ENCODE peak calls at places on chromosome 18, in six cellular contexts. One of them, this sample, is unnamed.

GRCh38 chr18:13511961-13512572 is 214.3 kb downstream of the FAM210A start:
- DNase-seq in A549: no peak
- DNase-seq in H1: no peak
- DNase-seq in K562: no peak
- DNase-seq in GM12878: no peak
- DNase-seq in HepG2: no peak
- DNase-seq in this sample: no peak

GRCh38 chr18:9648431-9649163 is 34.2 kb upstream of the PPP4R1 start:
- DNase-seq in A549: no peak
- DNase-seq in H1: no peak
- DNase-seq in K562: no peak
- DNase-seq in GM12878: peak; percentile 47
- DNase-seq in HepG2: no peak
- DNase-seq in this sample: no peak

GRCh38 chr18:32122039-32122438 is 30.4 kb downstream of the RNF138 start:
- DNase-seq in A549: no peak
- DNase-seq in H1: no peak
- DNase-seq in K562: no peak
- DNase-seq in GM12878: no peak
- DNase-seq in HepG2: peak; percentile 9
- DNase-seq in this sample: no peak

GRCh38 chr18:38330573-38330972 is 765.0 kb upstream of the CELF4 start:
- DNase-seq in A549: no peak
- DNase-seq in H1: no peak
- DNase-seq in K562: no peak
- DNase-seq in GM12878: no peak
- DNase-seq in HepG2: no peak
- DNase-seq in this sample: no peak

GRCh38 chr18:79801217-79801616 is 3.5 kb downstream of the KCNG2 start:
- DNase-seq in A549: no peak
- DNase-seq in H1: no peak
- DNase-seq in K562: no peak
- DNase-seq in GM12878: no peak
- DNase-seq in HepG2: no peak
- DNase-seq in this sample: no peak

GRCh38 chr18:8260319-8260718 is 348.9 kb upstream of the RAB12 start:
- DNase-seq in A549: no peak
- DNase-seq in H1: no peak
- DNase-seq in K562: no peak
- DNase-seq in GM12878: no peak
- DNase-seq in HepG2: no peak
- DNase-seq in this sample: peak; percentile 11

GRCh38 chr18:58569490-58569911 is 59.4 kb downstream of the ALPK2 start:
- DNase-seq in A549: no peak
- DNase-seq in H1: no peak
- DNase-seq in K562: no peak
- DNase-seq in GM12878: no peak
- DNase-seq in HepG2: peak; percentile 35
- DNase-seq in this sample: no peak

GRCh38 chr18:49819768-49820662 is 6.7 kb upstream of the ACAA2 start:
- DNase-seq in A549: no peak
- DNase-seq in H1: no peak
- DNase-seq in K562: no peak
- DNase-seq in GM12878: no peak
- DNase-seq in HepG2: no peak
- DNase-seq in this sample: no peak

GRCh38 chr18:61635901-61636528 is 256.8 kb downstream of the RNF152 start:
- DNase-seq in A549: no peak
- DNase-seq in H1: peak; percentile 76
- DNase-seq in K562: peak; percentile 35
- DNase-seq in GM12878: no peak
- DNase-seq in HepG2: peak; percentile 18
- DNase-seq in this sample: peak; percentile 63

GRCh38 chr18:73446502-73446901 is 578.7 kb upstream of the NETO1 start:
- DNase-seq in A549: no peak
- DNase-seq in H1: no peak
- DNase-seq in K562: no peak
- DNase-seq in GM12878: no peak
- DNase-seq in HepG2: no peak
- DNase-seq in this sample: no peak

GRCh38 chr18:13500891-13501887 is 225.2 kb downstream of the FAM210A start:
- DNase-seq in A549: no peak
- DNase-seq in H1: no peak
- DNase-seq in K562: no peak
- DNase-seq in GM12878: no peak
- DNase-seq in HepG2: no peak
- DNase-seq in this sample: peak; percentile 45

GRCh38 chr18:25830787-25831186 is 259.6 kb downstream of the SS18 start:
- DNase-seq in A549: no peak
- DNase-seq in H1: no peak
- DNase-seq in K562: no peak
- DNase-seq in GM12878: no peak
- DNase-seq in HepG2: peak; percentile 2
- DNase-seq in this sample: peak; percentile 82

GRCh38 chr18:11884396-11885030 is 23.6 kb downstream of the MPPE1 start:
- DNase-seq in A549: no peak
- DNase-seq in H1: no peak
- DNase-seq in K562: no peak
- DNase-seq in GM12878: no peak
- DNase-seq in HepG2: no peak
- DNase-seq in this sample: no peak

GRCh38 chr18:58565021-58565420 is 63.9 kb downstream of the ALPK2 start:
- DNase-seq in A549: no peak
- DNase-seq in H1: no peak
- DNase-seq in K562: no peak
- DNase-seq in GM12878: peak; percentile 74
- DNase-seq in HepG2: no peak
- DNase-seq in this sample: no peak

GRCh38 chr18:58136865-58137264 is 92.8 kb downstream of the NEDD4L start:
- DNase-seq in A549: no peak
- DNase-seq in H1: no peak
- DNase-seq in K562: no peak
- DNase-seq in GM12878: no peak
- DNase-seq in HepG2: no peak
- DNase-seq in this sample: no peak

GRCh38 chr18:13536578-13536977 is 189.8 kb downstream of the FAM210A start:
- DNase-seq in A549: no peak
- DNase-seq in H1: no peak
- DNase-seq in K562: no peak
- DNase-seq in GM12878: no peak
- DNase-seq in HepG2: no peak
- DNase-seq in this sample: no peak

GRCh38 chr18:32902566-32903330 is 129.9 kb upstream of the KLHL14 start:
- DNase-seq in A549: no peak
- DNase-seq in H1: no peak
- DNase-seq in K562: no peak
- DNase-seq in GM12878: no peak
- DNase-seq in HepG2: no peak
- DNase-seq in this sample: no peak

GRCh38 chr18:48543228-48543627 is 4.4 kb downstream of the CTIF start:
- DNase-seq in A549: no peak
- DNase-seq in H1: peak; percentile 59
- DNase-seq in K562: peak; percentile 38
- DNase-seq in GM12878: no peak
- DNase-seq in HepG2: peak; percentile 65
- DNase-seq in this sample: no peak

GRCh38 chr18:12302391-12303147 is 5.5 kb upstream of the TUBB6 start:
- DNase-seq in A549: no peak
- DNase-seq in H1: no peak
- DNase-seq in K562: peak; percentile 83
- DNase-seq in GM12878: no peak
- DNase-seq in HepG2: no peak
- DNase-seq in this sample: no peak

DNA sequence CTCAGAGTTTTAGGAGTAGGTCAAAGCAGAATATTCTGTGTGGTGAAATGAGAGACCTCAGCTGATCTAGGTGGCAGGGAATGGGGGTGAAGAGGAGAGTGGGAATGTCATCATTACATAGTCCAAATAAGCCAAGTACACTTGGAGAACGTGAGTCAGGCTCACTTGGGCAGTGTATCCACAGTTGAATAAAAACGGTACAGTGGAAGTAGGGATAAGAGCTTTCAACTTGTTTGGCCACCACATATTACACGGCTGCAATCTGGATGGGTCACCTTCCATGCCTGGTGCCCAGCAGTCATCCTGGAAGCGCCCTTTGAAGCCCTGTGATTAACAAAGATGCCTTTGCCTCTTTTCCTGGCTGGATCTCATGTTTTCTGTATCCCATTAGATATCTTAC is 28.6 kb downstream of the MIB1 start:
- DNase-seq in A549: no peak
- DNase-seq in H1: no peak
- DNase-seq in K562: no peak
- DNase-seq in GM12878: no peak
- DNase-seq in HepG2: no peak
- DNase-seq in this sample: no peak
- TF ChIP-seq CEBPB in A549: no peak
- TF ChIP-seq CEBPB in H1: no peak
- TF ChIP-seq CEBPB in K562: no peak
- TF ChIP-seq CEBPB in GM12878: no peak
- TF ChIP-seq CEBPB in HepG2: no peak
- TF ChIP-seq CEBPB in this sample: no peak

GRCh38 chr18:63101811-63102210 is 217.8 kb downstream of the BCL2 start:
- DNase-seq in A549: no peak
- DNase-seq in H1: no peak
- DNase-seq in K562: no peak
- DNase-seq in GM12878: no peak
- DNase-seq in HepG2: no peak
- DNase-seq in this sample: no peak
- H3K4me2 ChIP-seq in A549: no peak overlapping the region
- H3K4me2 ChIP-seq in H1: no peak overlapping the region
- H3K4me2 ChIP-seq in K562: no peak overlapping the region
- H3K4me2 ChIP-seq in GM12878: no peak overlapping the region
- H3K4me2 ChIP-seq in HepG2: no peak overlapping the region
- H3K4me2 ChIP-seq in this sample: no peak overlapping the region

DNA sequence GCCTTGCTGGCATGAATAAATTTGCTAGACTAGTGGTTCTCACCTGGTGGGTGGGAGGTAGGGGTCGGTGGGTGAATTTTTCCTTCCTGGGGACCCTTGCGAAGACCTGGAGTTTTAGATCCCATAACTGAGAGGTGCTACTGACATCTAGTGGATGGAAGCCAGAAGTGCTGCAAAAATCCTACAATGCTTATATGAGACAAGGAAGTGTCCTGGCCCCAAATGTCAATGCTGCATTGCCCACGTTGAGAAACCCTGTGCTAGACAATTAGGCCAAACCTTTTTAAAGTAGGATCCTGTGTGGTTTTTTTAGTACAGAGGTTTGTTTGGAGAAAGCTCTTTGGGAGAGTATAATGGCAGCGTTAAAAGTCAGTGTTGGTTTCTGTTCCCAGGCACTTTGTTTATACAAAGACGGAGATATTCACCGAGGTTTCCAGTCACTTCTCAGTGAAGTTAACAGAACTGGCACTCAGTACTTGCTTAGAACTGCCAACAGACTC is 9.6 kb downstream of the SERPINB8 start:
- DNase-seq in A549: peak; percentile 36
- DNase-seq in H1: peak; percentile 61
- DNase-seq in K562: peak; percentile 11
- DNase-seq in GM12878: no peak
- DNase-seq in HepG2: peak; percentile 66
- DNase-seq in this sample: peak; percentile 70
- TF ChIP-seq RFX5 in A549: no peak
- TF ChIP-seq RFX5 in H1: no peak
- TF ChIP-seq RFX5 in K562: no peak
- TF ChIP-seq RFX5 in GM12878: no peak
- TF ChIP-seq RFX5 in HepG2: no peak
- TF ChIP-seq RFX5 in this sample: no peak

GRCh38 chr18:376307-376706 is 108.5 kb upstream of the THOC1 start:
- DNase-seq in A549: no peak
- DNase-seq in H1: no peak
- DNase-seq in K562: no peak
- DNase-seq in GM12878: no peak
- DNase-seq in HepG2: no peak
- DNase-seq in this sample: peak; percentile 13
- TF ChIP-seq CEBPB in A549: no peak
- TF ChIP-seq CEBPB in H1: no peak
- TF ChIP-seq CEBPB in K562: no peak
- TF ChIP-seq CEBPB in GM12878: no peak
- TF ChIP-seq CEBPB in HepG2: no peak
- TF ChIP-seq CEBPB in this sample: no peak

DNA sequence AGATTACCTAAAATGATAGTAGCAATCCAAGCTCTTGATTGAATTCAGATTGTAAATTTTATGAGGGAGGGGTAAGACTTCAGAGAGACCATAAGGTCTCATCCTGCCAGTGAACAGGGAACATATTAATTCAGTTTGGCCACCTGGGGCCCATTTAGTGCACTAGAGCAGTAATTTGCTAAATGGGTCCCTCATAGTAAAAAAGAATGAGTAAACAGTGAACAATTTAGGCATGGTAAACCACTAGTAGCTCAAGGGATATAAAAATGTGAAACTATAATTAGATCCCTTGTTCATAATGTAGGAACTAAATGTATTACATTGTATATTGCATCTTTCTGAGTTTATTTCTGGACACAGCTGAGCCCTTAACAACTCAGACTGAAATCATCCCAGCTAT is 4.9 kb upstream of the PHLPP1 start:
- DNase-seq in A549: no peak
- DNase-seq in H1: no peak
- DNase-seq in K562: no peak
- DNase-seq in GM12878: no peak
- DNase-seq in HepG2: no peak
- DNase-seq in this sample: peak; percentile 33
- H3K4me2 ChIP-seq in A549: no peak overlapping the region
- H3K4me2 ChIP-seq in H1: no peak overlapping the region
- H3K4me2 ChIP-seq in K562: no peak overlapping the region
- H3K4me2 ChIP-seq in GM12878: no peak overlapping the region
- H3K4me2 ChIP-seq in HepG2: no peak overlapping the region
- H3K4me2 ChIP-seq in this sample: no peak overlapping the region

DNA sequence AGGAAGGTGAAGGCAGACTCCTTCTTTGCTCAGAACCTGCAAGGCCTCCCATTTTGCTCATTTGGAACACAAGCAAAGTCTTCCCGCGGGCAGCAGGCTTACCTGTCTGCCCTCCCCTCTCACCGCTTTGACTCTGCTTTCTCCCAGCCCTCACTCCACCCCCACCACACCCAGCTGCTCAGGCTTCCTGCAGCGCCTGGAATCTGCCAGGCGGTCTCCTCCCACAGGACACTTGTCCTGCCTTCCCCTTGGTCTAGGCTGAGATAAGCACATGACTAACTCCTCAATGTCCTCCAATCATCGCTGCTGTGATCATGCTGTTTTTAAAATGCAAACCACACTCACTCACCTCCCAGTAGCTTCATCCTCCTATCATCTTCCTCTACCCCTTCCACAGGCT is 430.0 kb downstream of the ZNF516 start:
- DNase-seq in A549: no peak
- DNase-seq in H1: peak; percentile 76
- DNase-seq in K562: peak; percentile 6
- DNase-seq in GM12878: no peak
- DNase-seq in HepG2: no peak
- DNase-seq in this sample: no peak
- TF ChIP-seq RFX5 in A549: no peak
- TF ChIP-seq RFX5 in H1: no peak
- TF ChIP-seq RFX5 in K562: no peak
- TF ChIP-seq RFX5 in GM12878: no peak
- TF ChIP-seq RFX5 in HepG2: no peak
- TF ChIP-seq RFX5 in this sample: no peak